ENCODE peak calls at places on chromosomes 11 and 22, in eight cellular contexts. One of them, this sample, is unnamed.
A peak's percentile ranks its signal among the peaks of the same experiment; 100 is the strongest.

GRCh38 chr11:110069158-110069737 is 23.9 kb upstream of the ZC3H12C start:
- DNase-seq in A549: no peak
- DNase-seq in fibroblast of the aortic adventitia: peak; percentile 82
- DNase-seq in neural progenitor cell: no peak
- DNase-seq in tibial artery: peak; percentile 53
- DNase-seq in AG04450: no peak
- DNase-seq in endothelial cell: peak; percentile 9
- DNase-seq in mucosa of descending colon: peak; percentile 69
- DNase-seq in this sample: peak; percentile 89

GRCh38 chr11:14422052-14422813 is 63.2 kb upstream of the RRAS2 start:
- DNase-seq in A549: peak; percentile 88
- DNase-seq in fibroblast of the aortic adventitia: peak; percentile 100
- DNase-seq in neural progenitor cell: peak; percentile 81
- DNase-seq in tibial artery: peak; percentile 80
- DNase-seq in AG04450: peak; percentile 100
- DNase-seq in endothelial cell: peak; percentile 71
- DNase-seq in mucosa of descending colon: peak; percentile 67
- DNase-seq in this sample: peak; percentile 91

GRCh38 chr11:78268516-78269410 is 80.0 kb downstream of the USP35 start:
- DNase-seq in A549: no peak
- DNase-seq in fibroblast of the aortic adventitia: peak; percentile 86
- DNase-seq in neural progenitor cell: no peak
- DNase-seq in tibial artery: peak; percentile 47
- DNase-seq in AG04450: no peak
- DNase-seq in endothelial cell: no peak
- DNase-seq in mucosa of descending colon: no peak
- DNase-seq in this sample: no peak

GRCh38 chr11:116109228-116109627 is 605.0 kb upstream of the CADM1 start:
- DNase-seq in A549: peak; percentile 16
- DNase-seq in fibroblast of the aortic adventitia: no peak
- DNase-seq in neural progenitor cell: no peak
- DNase-seq in tibial artery: no peak
- DNase-seq in AG04450: no peak
- DNase-seq in endothelial cell: no peak
- DNase-seq in mucosa of descending colon: no peak
- DNase-seq in this sample: peak; percentile 5

GRCh38 chr11:44894217-44894617 is 56.5 kb downstream of the TP53I11 start:
- DNase-seq in A549: peak; percentile 66
- DNase-seq in fibroblast of the aortic adventitia: peak; percentile 63
- DNase-seq in neural progenitor cell: peak; percentile 95
- DNase-seq in tibial artery: peak; percentile 51
- DNase-seq in AG04450: peak; percentile 53
- DNase-seq in endothelial cell: peak; percentile 84
- DNase-seq in mucosa of descending colon: peak; percentile 61
- DNase-seq in this sample: peak; percentile 54

GRCh38 chr11:58561394-58562102 is 14.1 kb downstream of the LPXN start:
- DNase-seq in A549: peak; percentile 40
- DNase-seq in fibroblast of the aortic adventitia: no peak
- DNase-seq in neural progenitor cell: peak; percentile 29
- DNase-seq in tibial artery: no peak
- DNase-seq in AG04450: no peak
- DNase-seq in endothelial cell: no peak
- DNase-seq in mucosa of descending colon: no peak
- DNase-seq in this sample: no peak

GRCh38 chr22:43005106-43005505 is 9.8 kb downstream of the PACSIN2 start:
- DNase-seq in A549: no peak
- DNase-seq in fibroblast of the aortic adventitia: no peak
- DNase-seq in neural progenitor cell: no peak
- DNase-seq in tibial artery: no peak
- DNase-seq in AG04450: no peak
- DNase-seq in endothelial cell: no peak
- DNase-seq in mucosa of descending colon: no peak
- DNase-seq in this sample: no peak

GRCh38 chr22:38953577-38954413 is 3.6 kb upstream of the APOBEC3A start:
- DNase-seq in A549: peak; percentile 65
- DNase-seq in fibroblast of the aortic adventitia: no peak
- DNase-seq in neural progenitor cell: no peak
- DNase-seq in tibial artery: no peak
- DNase-seq in AG04450: no peak
- DNase-seq in endothelial cell: no peak
- DNase-seq in mucosa of descending colon: peak; percentile 38
- DNase-seq in this sample: peak; percentile 59

GRCh38 chr22:50641696-50642607 is 14.0 kb upstream of the ARSA start:
- DNase-seq in A549: no peak
- DNase-seq in fibroblast of the aortic adventitia: no peak
- DNase-seq in neural progenitor cell: peak; percentile 82
- DNase-seq in tibial artery: no peak
- DNase-seq in AG04450: no peak
- DNase-seq in endothelial cell: no peak
- DNase-seq in mucosa of descending colon: no peak
- DNase-seq in this sample: no peak

GRCh38 chr22:38719196-38719595 is 13.5 kb downstream of the GTPBP1 start:
- DNase-seq in A549: no peak
- DNase-seq in fibroblast of the aortic adventitia: no peak
- DNase-seq in neural progenitor cell: no peak
- DNase-seq in tibial artery: no peak
- DNase-seq in AG04450: no peak
- DNase-seq in endothelial cell: no peak
- DNase-seq in mucosa of descending colon: no peak
- DNase-seq in this sample: no peak

GRCh38 chr11:76512851-76513653 is 68.2 kb downstream of the EMSY start:
- DNase-seq in A549: peak; percentile 48
- DNase-seq in fibroblast of the aortic adventitia: peak; percentile 77
- DNase-seq in neural progenitor cell: peak; percentile 20
- DNase-seq in tibial artery: no peak
- DNase-seq in AG04450: peak; percentile 18
- DNase-seq in endothelial cell: no peak
- DNase-seq in mucosa of descending colon: no peak
- DNase-seq in this sample: peak; percentile 26

GRCh38 chr22:35318346-35319215 is 18.9 kb downstream of the TOM1 start:
- DNase-seq in A549: no peak
- DNase-seq in fibroblast of the aortic adventitia: no peak
- DNase-seq in neural progenitor cell: no peak
- DNase-seq in tibial artery: no peak
- DNase-seq in AG04450: no peak
- DNase-seq in endothelial cell: no peak
- DNase-seq in mucosa of descending colon: peak; percentile 19
- DNase-seq in this sample: no peak

GRCh38 chr11:134272381-134273316 is 3.5 kb upstream of the GLB1L3 start:
- DNase-seq in A549: no peak
- DNase-seq in fibroblast of the aortic adventitia: peak; percentile 40
- DNase-seq in neural progenitor cell: peak; percentile 42
- DNase-seq in tibial artery: no peak
- DNase-seq in AG04450: peak; percentile 39
- DNase-seq in endothelial cell: no peak
- DNase-seq in mucosa of descending colon: no peak
- DNase-seq in this sample: no peak

GRCh38 chr11:13777341-13777985 is 109.0 kb downstream of the FAR1 start:
- DNase-seq in A549: no peak
- DNase-seq in fibroblast of the aortic adventitia: no peak
- DNase-seq in neural progenitor cell: peak; percentile 54
- DNase-seq in tibial artery: no peak
- DNase-seq in AG04450: no peak
- DNase-seq in endothelial cell: no peak
- DNase-seq in mucosa of descending colon: no peak
- DNase-seq in this sample: no peak

GRCh38 chr11:26931248-26931631 is 62.7 kb upstream of the FIBIN start:
- DNase-seq in A549: no peak
- DNase-seq in fibroblast of the aortic adventitia: no peak
- DNase-seq in neural progenitor cell: no peak
- DNase-seq in tibial artery: no peak
- DNase-seq in AG04450: no peak
- DNase-seq in endothelial cell: no peak
- DNase-seq in mucosa of descending colon: no peak
- DNase-seq in this sample: no peak

GRCh38 chr11:116895053-116895757 is 57.8 kb upstream of the APOA1 start:
- DNase-seq in A549: peak; percentile 11
- DNase-seq in fibroblast of the aortic adventitia: no peak
- DNase-seq in neural progenitor cell: peak; percentile 74
- DNase-seq in tibial artery: peak; percentile 31
- DNase-seq in AG04450: no peak
- DNase-seq in endothelial cell: peak; percentile 67
- DNase-seq in mucosa of descending colon: no peak
- DNase-seq in this sample: no peak

GRCh38 chr22:46070215-46070721 is 80.1 kb upstream of the PPARA start:
- DNase-seq in A549: peak; percentile 80
- DNase-seq in fibroblast of the aortic adventitia: peak; percentile 72
- DNase-seq in neural progenitor cell: peak; percentile 53
- DNase-seq in tibial artery: peak; percentile 82
- DNase-seq in AG04450: no peak
- DNase-seq in endothelial cell: no peak
- DNase-seq in mucosa of descending colon: peak; percentile 82
- DNase-seq in this sample: no peak

GRCh38 chr11:17890333-17890732 is 122.5 kb downstream of the SERGEF start:
- DNase-seq in A549: no peak
- DNase-seq in fibroblast of the aortic adventitia: no peak
- DNase-seq in neural progenitor cell: no peak
- DNase-seq in tibial artery: no peak
- DNase-seq in AG04450: no peak
- DNase-seq in endothelial cell: no peak
- DNase-seq in mucosa of descending colon: no peak
- DNase-seq in this sample: no peak
- TF ChIP-seq CTCF in A549: no peak
- TF ChIP-seq CTCF in fibroblast of the aortic adventitia: peak; percentile 10
- TF ChIP-seq CTCF in neural progenitor cell: peak; percentile 23
- TF ChIP-seq CTCF in tibial artery: no peak
- TF ChIP-seq CTCF in AG04450: peak; percentile 40
- TF ChIP-seq CTCF in endothelial cell: no peak
- TF ChIP-seq CTCF in mucosa of descending colon: no peak
- TF ChIP-seq CTCF in this sample: peak; percentile 20

GRCh38 chr11:95067042-95067827 is 516 bp downstream of the SRSF8 start:
- DNase-seq in A549: peak; percentile 78
- DNase-seq in fibroblast of the aortic adventitia: peak; percentile 74
- DNase-seq in neural progenitor cell: peak; percentile 85
- DNase-seq in tibial artery: peak; percentile 80
- DNase-seq in AG04450: no peak
- DNase-seq in endothelial cell: peak; percentile 86
- DNase-seq in mucosa of descending colon: peak; percentile 89
- DNase-seq in this sample: peak; percentile 67
- TF ChIP-seq CTCF in A549: peak; percentile 11
- TF ChIP-seq CTCF in fibroblast of the aortic adventitia: peak; percentile 75
- TF ChIP-seq CTCF in neural progenitor cell: peak; percentile 52
- TF ChIP-seq CTCF in tibial artery: peak; percentile 69
- TF ChIP-seq CTCF in AG04450: peak; percentile 64
- TF ChIP-seq CTCF in endothelial cell: peak; percentile 30
- TF ChIP-seq CTCF in mucosa of descending colon: peak; percentile 41
- TF ChIP-seq CTCF in this sample: peak; percentile 50

GRCh38 chr11:66331542-66332370 is 4.5 kb downstream of the RIN1 start:
- DNase-seq in A549: no peak
- DNase-seq in fibroblast of the aortic adventitia: no peak
- DNase-seq in neural progenitor cell: no peak
- DNase-seq in tibial artery: peak; percentile 14
- DNase-seq in AG04450: no peak
- DNase-seq in endothelial cell: no peak
- DNase-seq in mucosa of descending colon: no peak
- DNase-seq in this sample: no peak

GRCh38 chr11:66334605-66335442 is 1.4 kb downstream of the RIN1 start:
- DNase-seq in A549: no peak
- DNase-seq in fibroblast of the aortic adventitia: no peak
- DNase-seq in neural progenitor cell: no peak
- DNase-seq in tibial artery: peak; percentile 22
- DNase-seq in AG04450: no peak
- DNase-seq in endothelial cell: no peak
- DNase-seq in mucosa of descending colon: peak; percentile 36
- DNase-seq in this sample: no peak

GRCh38 chr11:66333896-66334604 is 2.2 kb downstream of the RIN1 start:
- DNase-seq in A549: no peak
- DNase-seq in fibroblast of the aortic adventitia: no peak
- DNase-seq in neural progenitor cell: no peak
- DNase-seq in tibial artery: peak; percentile 13
- DNase-seq in AG04450: no peak
- DNase-seq in endothelial cell: no peak
- DNase-seq in mucosa of descending colon: peak; percentile 21
- DNase-seq in this sample: no peak

GRCh38 chr11:66332371-66333219 is 3.6 kb downstream of the RIN1 start:
- DNase-seq in A549: no peak
- DNase-seq in fibroblast of the aortic adventitia: no peak
- DNase-seq in neural progenitor cell: no peak
- DNase-seq in tibial artery: peak; percentile 4
- DNase-seq in AG04450: no peak
- DNase-seq in endothelial cell: no peak
- DNase-seq in mucosa of descending colon: no peak
- DNase-seq in this sample: no peak

DNA sequence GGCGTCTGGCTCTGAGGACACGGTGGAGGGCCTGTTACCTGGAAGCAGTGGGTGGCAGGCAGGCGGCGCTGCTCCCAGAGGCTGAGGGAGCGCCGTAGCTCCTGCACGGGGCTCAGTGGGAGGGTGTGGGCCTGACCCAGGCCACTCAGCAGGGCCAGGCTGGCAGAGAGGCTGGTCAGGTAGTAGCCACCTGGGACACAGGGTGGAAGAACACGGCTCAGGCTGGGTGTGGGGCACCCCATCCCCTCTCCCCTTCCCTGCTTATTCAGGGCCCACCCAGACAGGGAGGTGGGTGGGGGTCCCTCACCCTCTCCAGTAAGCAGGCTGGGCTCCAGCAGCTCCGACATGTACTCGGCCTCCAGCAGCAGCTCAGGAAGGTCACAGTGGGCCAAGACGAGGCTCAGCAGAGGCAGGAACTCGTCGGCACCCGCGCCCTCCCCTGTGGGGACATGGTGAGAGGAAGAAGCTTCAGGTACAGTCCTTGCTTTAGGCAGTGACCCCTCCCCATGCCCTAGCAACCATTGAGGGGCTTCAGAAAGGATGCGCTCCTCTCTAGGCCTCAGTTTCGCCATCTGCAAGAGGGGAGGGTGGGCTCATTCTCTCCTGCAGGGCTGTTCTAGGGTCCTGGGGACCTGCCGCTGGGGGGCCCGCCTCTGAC is 2.9 kb downstream of the RIN1 start:
- DNase-seq in A549: no peak
- DNase-seq in fibroblast of the aortic adventitia: no peak
- DNase-seq in neural progenitor cell: no peak
- DNase-seq in tibial artery: peak; percentile 2
- DNase-seq in AG04450: no peak
- DNase-seq in endothelial cell: no peak
- DNase-seq in mucosa of descending colon: peak; percentile 24
- DNase-seq in this sample: no peak
- TF ChIP-seq CTCF in A549: no peak
- TF ChIP-seq CTCF in fibroblast of the aortic adventitia: no peak
- TF ChIP-seq CTCF in neural progenitor cell: no peak
- TF ChIP-seq CTCF in tibial artery: no peak
- TF ChIP-seq CTCF in AG04450: no peak
- TF ChIP-seq CTCF in endothelial cell: no peak
- TF ChIP-seq CTCF in mucosa of descending colon: no peak
- TF ChIP-seq CTCF in this sample: no peak

DNA sequence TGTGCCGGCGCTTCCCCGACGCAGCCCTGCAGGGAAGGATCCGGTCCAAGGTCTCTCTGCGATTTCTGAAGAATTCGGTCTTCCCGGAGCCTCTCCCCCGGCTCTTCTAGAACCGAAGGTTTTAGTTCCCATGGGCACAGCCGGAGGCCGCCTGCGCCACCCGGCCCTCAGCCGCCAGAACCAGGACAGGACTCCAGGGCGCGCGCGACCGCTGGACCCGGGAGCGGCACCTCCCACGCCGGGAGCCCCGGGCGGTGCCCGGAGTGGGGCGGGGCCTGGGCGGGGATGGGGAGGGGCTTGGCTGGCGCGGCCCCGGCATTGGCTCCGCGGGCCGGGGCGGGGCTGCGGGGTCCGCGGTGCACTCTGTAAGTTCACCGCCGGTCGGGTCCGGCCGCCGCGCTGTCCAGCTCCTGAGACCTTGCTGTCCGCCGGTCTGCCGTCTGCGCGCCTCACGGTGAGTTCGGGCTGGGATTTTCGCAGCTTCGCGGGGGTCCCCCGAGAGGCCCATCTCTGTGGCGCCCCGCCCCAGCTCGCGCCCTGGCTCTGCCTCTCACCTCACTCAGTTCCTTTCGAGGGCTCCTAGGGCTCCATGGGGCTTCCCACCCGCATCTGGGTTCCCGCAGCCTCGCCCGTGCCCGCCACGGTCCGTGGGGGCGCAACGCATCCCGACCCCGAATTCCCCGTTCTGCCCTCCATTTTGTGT is at the start of gene CDC42EP2:
- DNase-seq in A549: peak; percentile 84
- DNase-seq in fibroblast of the aortic adventitia: peak; percentile 78
- DNase-seq in neural progenitor cell: peak; percentile 97
- DNase-seq in tibial artery: peak; percentile 79
- DNase-seq in AG04450: no peak
- DNase-seq in endothelial cell: peak; percentile 91
- DNase-seq in mucosa of descending colon: peak; percentile 96
- DNase-seq in this sample: peak; percentile 81
- TF ChIP-seq CTCF in A549: no peak
- TF ChIP-seq CTCF in fibroblast of the aortic adventitia: no peak
- TF ChIP-seq CTCF in neural progenitor cell: peak; percentile 7
- TF ChIP-seq CTCF in tibial artery: no peak
- TF ChIP-seq CTCF in AG04450: no peak
- TF ChIP-seq CTCF in endothelial cell: no peak
- TF ChIP-seq CTCF in mucosa of descending colon: no peak
- TF ChIP-seq CTCF in this sample: no peak